ENCODE peak calls at places on chromosome 20, in six cellular contexts. B is HCT116, F is fibroblast of lung, S is Peyer's patch, E is caudate nucleus, Q is psoas muscle. O is an unnamed sample.

GRCh38 chr20:23705895-23706294 is 17.1 kb upstream of the CST4 start:
- DNase-seq in S (no peak), F (no peak), E (no peak), Q (no peak), B (no peak), O (no peak)

GRCh38 chr20:63067266-63067635 is 60.5 kb upstream of the BHLHE23 start:
- DNase-seq in B (no peak), F (no peak), E (no peak), Q (peak), S (no peak), O (no peak)

GRCh38 chr20:35263609-35264223 is 14.2 kb downstream of the MMP24OS start:
- DNase-seq in F (no peak), S (no peak), Q (no peak), B (no peak), E (no peak), O (no peak)

GRCh38 chr20:59677586-59677985 is 73.2 kb downstream of the PHACTR3 start:
- DNase-seq in Q (no peak), S (no peak), B (no peak), E (no peak), F (no peak), O (no peak)

GRCh38 chr20:54514020-54514607 is 38.7 kb downstream of the DOK5 start:
- DNase-seq in E (no peak), Q (no peak), B (no peak), F (no peak), S (no peak), O (no peak)

GRCh38 chr20:38651562-38651961 is 50.0 kb downstream of the ARHGAP40 start:
- DNase-seq in S (no peak), F (no peak), B (no peak), E (no peak), Q (no peak), O (no peak)

GRCh38 chr20:3156811-3157619 is 2.6 kb downstream of the FASTKD5 start:
- DNase-seq in Q (no peak), S (no peak), B (no peak), F (no peak), E (no peak), O (no peak)

GRCh38 chr20:1437222-1437904 is 29.3 kb downstream of the NSFL1C start:
- DNase-seq in Q (peak), B (peak), F (peak), S (peak), E (peak), O (peak)

GRCh38 chr20:64011366-64011779 is 24.6 kb upstream of the C20orf204 start:
- DNase-seq in S (no peak), E (no peak), B (no peak), F (no peak), Q (no peak), O (no peak)

GRCh38 chr20:23419995-23420901 is 1.0 kb downstream of the NAPB start:
- DNase-seq in S (peak), Q (peak), B (no peak), F (peak), E (no peak), O (no peak)

GRCh38 chr20:1338096-1338495 is 9.2 kb upstream of the SDCBP2 start:
- DNase-seq in Q (no peak), B (no peak), S (no peak), F (no peak), E (no peak), O (no peak)

GRCh38 chr20:63830821-63831593 is at the start of gene ZBTB46:
- DNase-seq in E (no peak), Q (peak), S (no peak), B (no peak), F (peak), O (no peak)

GRCh38 chr20:33169176-33169794 is 1.3 kb downstream of the BPIFA2 start:
- DNase-seq in B (no peak), Q (no peak), S (no peak), F (no peak), E (no peak), O (no peak)

GRCh38 chr20:37071481-37071911 is 24.3 kb downstream of the RBL1 start:
- DNase-seq in B (no peak), Q (no peak), F (peak), E (no peak), S (peak), O (peak)

GRCh38 chr20:57514273-57514751 is 10.6 kb downstream of the CTCFL start:
- DNase-seq in Q (peak), B (peak), S (peak), E (peak), F (peak), O (no peak)

GRCh38 chr20:37389844-37390275 is 43.9 kb downstream of the SRC start:
- DNase-seq in Q (peak), S (no peak), F (no peak), B (no peak), E (no peak), O (no peak)

GRCh38 chr20:53660947-53661381 is 67.3 kb upstream of the ZNF217 start:
- DNase-seq in F (peak), E (no peak), Q (no peak), B (no peak), S (no peak), O (no peak)

GRCh38 chr20:58721951-58722371 is 29.4 kb downstream of the NPEPL1 start:
- DNase-seq in E (no peak), F (no peak), B (no peak), S (peak), Q (no peak), O (no peak)

GRCh38 chr20:9081423-9081966 is 12.6 kb downstream of the PLCB4 start:
- DNase-seq in F (no peak), B (no peak), E (no peak), S (no peak), Q (no peak), O (no peak)

GRCh38 chr20:33262658-33263065 is 20.4 kb upstream of the BPIFB1 start:
- DNase-seq in B (peak), E (peak), Q (no peak), F (peak), S (no peak), O (no peak)

GRCh38 chr20:34834459-34834893 is 9.0 kb upstream of the NCOA6 start:
- DNase-seq in F (peak), Q (no peak), S (no peak), E (no peak), B (peak), O (no peak)

GRCh38 chr20:48406462-48407235 is 421.1 kb downstream of the PREX1 start:
- DNase-seq in Q (no peak), S (no peak), E (peak), F (no peak), B (no peak), O (no peak)

GRCh38 chr20:63657937-63658748 is at the start of gene RTEL1:
- DNase-seq in F (peak), E (peak), S (peak), Q (peak), B (peak), O (peak)

GRCh38 chr20:34579936-34580587 is 21.5 kb downstream of the MAP1LC3A start:
- DNase-seq in E (no peak), F (no peak), S (peak), B (no peak), Q (no peak), O (peak)

GRCh38 chr20:62605236-62605948 is 36.9 kb upstream of the SLCO4A1 start:
- DNase-seq in B (no peak), F (no peak), S (no peak), E (no peak), Q (no peak), O (no peak)

GRCh38 chr20:8646026-8646425 is 422.9 kb upstream of the PLCB4 start:
- DNase-seq in S (no peak), Q (no peak), F (peak), B (no peak), E (no peak), O (peak)

GRCh38 chr20:59816146-59816743 is 117.2 kb downstream of the SYCP2 start:
- DNase-seq in E (no peak), B (no peak), F (no peak), S (no peak), Q (no peak), O (no peak)

GRCh38 chr20:62576815-62577214 is 65.5 kb upstream of the SLCO4A1 start:
- DNase-seq in F (peak), S (no peak), B (no peak), Q (no peak), E (no peak), O (no peak)

GRCh38 chr20:24651171-24651972 is 181.9 kb downstream of the SYNDIG1 start:
- DNase-seq in B (no peak), F (peak), S (no peak), E (no peak), Q (no peak), O (no peak)

GRCh38 chr20:34604980-34605788 is 46.7 kb downstream of the MAP1LC3A start:
- DNase-seq in E (no peak), Q (no peak), F (peak), B (no peak), S (no peak), O (no peak)

DNA sequence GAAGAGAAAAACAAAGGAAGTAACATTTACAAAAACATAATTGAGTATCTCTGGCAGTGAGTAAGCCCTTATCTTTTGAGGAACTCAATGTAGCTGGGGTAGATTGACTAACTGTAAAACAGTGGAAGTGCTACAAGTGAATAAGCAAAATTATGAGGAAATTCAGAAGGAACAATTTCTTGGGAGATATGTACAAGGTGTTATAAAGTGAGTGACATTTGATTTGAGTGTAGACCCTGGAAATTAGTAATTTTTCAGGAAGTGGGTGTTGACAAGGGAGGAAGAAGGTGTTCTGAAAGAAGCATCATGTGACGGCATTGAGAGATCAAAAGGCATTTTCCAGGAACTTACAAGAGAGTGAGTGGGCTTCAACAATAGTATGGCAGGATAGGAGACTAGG is 22.2 kb downstream of the XRN2 start:
- DNase-seq in E (no peak), Q (no peak), S (no peak), B (no peak), F (no peak), O (no peak)
- H3K27ac ChIP-seq in E (no peak), Q (no peak), S (no peak), B (no peak), F (no peak), O (no peak)

GRCh38 chr20:17663486-17663885 is 18.6 kb downstream of the RRBP1 start:
- DNase-seq in Q (no peak), E (no peak), F (no peak), S (no peak), B (no peak), O (no peak)

GRCh38 chr20:17663040-17663399 is 19.0 kb downstream of the RRBP1 start:
- DNase-seq in B (no peak), F (no peak), E (no peak), Q (no peak), S (no peak), O (no peak)

GRCh38 chr20:17664025-17664638 is 17.9 kb downstream of the RRBP1 start:
- DNase-seq in B (no peak), S (no peak), Q (no peak), F (no peak), E (no peak), O (no peak)

GRCh38 chr20:17661121-17661744 is 20.8 kb downstream of the RRBP1 start:
- DNase-seq in E (no peak), B (no peak), S (no peak), F (no peak), Q (no peak), O (no peak)

DNA sequence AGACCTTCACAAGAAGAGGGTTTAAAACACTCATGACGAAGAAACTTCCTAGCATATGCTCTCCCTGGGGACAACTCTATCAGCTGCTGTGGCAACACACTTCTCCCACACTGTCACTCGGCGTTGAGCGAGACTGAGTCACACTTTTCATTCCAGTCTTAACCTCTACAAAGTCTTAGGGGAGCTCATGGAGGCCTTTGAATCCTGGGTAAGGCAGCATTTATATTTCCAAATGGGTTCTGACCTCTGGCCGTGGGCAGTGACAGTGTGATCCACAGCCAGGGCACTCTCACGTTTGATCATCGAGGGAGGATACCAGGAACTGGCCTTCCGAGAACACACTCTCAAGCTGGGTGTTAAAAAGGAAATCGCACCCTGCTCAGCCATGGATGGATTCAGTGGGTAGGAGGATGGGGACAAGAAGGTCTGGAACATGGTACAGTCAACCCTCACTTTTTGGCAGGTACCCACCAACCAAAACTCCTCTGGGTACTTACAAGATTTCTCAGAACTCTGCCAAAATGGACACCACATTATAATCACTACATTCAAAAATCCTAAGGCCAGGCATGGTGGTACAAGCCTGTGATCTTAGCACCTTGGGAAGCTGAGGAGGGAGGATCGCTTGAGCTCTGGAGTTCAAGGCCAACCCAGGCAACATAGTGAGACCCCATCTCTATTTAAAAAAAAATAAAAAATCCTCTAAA is 19.6 kb downstream of the RRBP1 start:
- DNase-seq in E (no peak), F (peak), S (no peak), B (no peak), Q (no peak), O (no peak)
- H3K27ac ChIP-seq in E (peak), F (peak), S (no peak), B (no peak), Q (peak), O (no peak)

DNA sequence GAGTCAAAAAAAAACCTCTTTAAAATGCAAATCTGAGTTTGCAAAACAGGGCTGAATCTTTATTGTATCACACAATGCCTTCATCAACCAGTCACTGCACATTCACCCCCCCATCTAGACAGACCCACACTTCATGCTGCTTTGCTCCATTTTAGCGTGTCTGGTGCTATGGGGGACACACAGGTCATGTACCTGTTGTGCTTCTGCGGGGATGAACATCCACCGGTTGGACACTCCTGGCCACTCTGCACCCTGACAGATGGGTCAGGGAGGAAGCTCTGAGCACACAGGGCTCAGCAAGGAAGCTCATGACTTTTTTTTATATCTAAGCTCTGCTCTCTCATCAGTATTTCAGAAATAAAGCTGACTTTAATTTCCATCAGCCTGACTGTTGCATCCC is 136.3 kb downstream of the PRND start:
- DNase-seq in E (no peak), Q (no peak), F (no peak), S (no peak), B (no peak), O (no peak)
- H3K27ac ChIP-seq in E (no peak), Q (no peak), F (no peak), S (no peak), B (no peak), O (no peak)

GRCh38 chr20:45337367-45338120 is 10.7 kb downstream of the SDC4 start:
- DNase-seq in B (no peak), S (no peak), F (peak), E (no peak), Q (peak), O (no peak)
- H3K27ac ChIP-seq in B (peak), S (peak), F (peak), E (peak), Q (peak), O (peak)

GRCh38 chr20:50459124-50459918 is 50.9 kb upstream of the PTPN1 start:
- DNase-seq in E (no peak), B (no peak), Q (no peak), S (no peak), F (no peak), O (no peak)

GRCh38 chr20:50460115-50460607 is 50.0 kb upstream of the PTPN1 start:
- DNase-seq in S (no peak), Q (no peak), E (no peak), B (no peak), F (no peak), O (no peak)

GRCh38 chr20:50464026-50464724 is 46.0 kb upstream of the PTPN1 start:
- DNase-seq in Q (peak), E (peak), B (no peak), S (peak), F (peak), O (no peak)

GRCh38 chr20:50462093-50462685 is 48.0 kb upstream of the PTPN1 start:
- DNase-seq in E (no peak), Q (no peak), B (no peak), F (no peak), S (no peak), O (no peak)

DNA sequence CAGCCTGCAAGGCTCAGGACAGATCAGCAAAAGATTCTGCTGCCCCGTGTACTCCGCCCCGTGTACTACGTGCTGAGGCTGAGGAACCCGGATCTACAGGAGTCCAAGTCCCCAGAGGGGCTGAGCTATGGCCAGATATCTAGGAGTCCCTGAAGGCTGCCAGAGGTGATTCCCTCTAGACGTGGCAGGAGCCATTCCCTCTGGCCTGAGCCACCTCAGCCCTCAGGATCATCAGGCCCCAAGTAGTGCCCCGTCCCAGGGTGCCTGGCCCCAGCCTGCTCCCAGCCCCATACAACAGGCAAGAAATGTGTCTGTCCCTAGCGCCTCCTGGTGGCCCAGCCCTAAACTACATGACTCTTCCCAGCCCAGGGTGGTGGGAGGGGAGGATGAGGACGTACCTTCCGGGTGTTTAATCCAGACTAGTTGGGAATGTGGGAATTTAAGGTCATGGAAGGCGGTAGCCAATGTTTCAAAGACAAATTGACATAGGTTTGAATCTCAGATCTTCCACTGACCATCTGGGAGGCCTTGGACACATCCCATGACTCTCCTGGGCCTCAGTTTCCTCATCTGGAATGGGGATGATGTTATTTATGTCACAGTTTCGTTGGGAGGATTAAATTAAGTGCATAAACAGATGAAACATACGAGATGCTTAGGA is 49.4 kb upstream of the PTPN1 start:
- DNase-seq in S (peak), Q (peak), F (peak), B (peak), E (peak), O (no peak)
- H3K27ac ChIP-seq in S (peak), Q (peak), F (peak), B (peak), E (no peak), O (no peak)

O was measured in epithelial cell of prostate.